ENCODE peak calls at places on chromosomes 7 and 10, in five cellular contexts. X, M, C, D and H are unnamed samples.

GRCh38 chr7:4794591-4795350 is 19.3 kb downstream of the AP5Z1 start:
- DNase-seq in M (peak), D (no peak), X (no peak), C (no peak), H (no peak)

GRCh38 chr7:55593172-55593514 is 20.8 kb upstream of the VOPP1 start:
- DNase-seq in D (no peak), X (no peak), C (no peak), M (no peak), H (no peak)

GRCh38 chr10:120428754-120429153 is 28.3 kb upstream of the PLPP4 start:
- DNase-seq in D (no peak), X (no peak), C (no peak), M (no peak), H (no peak)

GRCh38 chr10:121087688-121088087 is 236.5 kb downstream of the WDR11 start:
- DNase-seq in C (no peak), X (no peak), M (no peak), D (no peak), H (no peak)

GRCh38 chr10:100807241-100808050 is 62.1 kb downstream of the PAX2 start:
- DNase-seq in M (no peak), D (no peak), C (no peak), X (no peak), H (no peak)

GRCh38 chr10:73909716-73910115 is 1.2 kb upstream of the PLAU start:
- DNase-seq in X (no peak), M (no peak), C (no peak), D (no peak), H (no peak)

GRCh38 chr7:877312-878232 is 1.2 kb downstream of the GET4 start:
- DNase-seq in X (peak), D (no peak), M (no peak), C (peak), H (no peak)

GRCh38 chr7:138350701-138351357 is 109.2 kb upstream of the TRIM24 start:
- DNase-seq in M (no peak), C (no peak), D (no peak), X (no peak), H (no peak)

DNA sequence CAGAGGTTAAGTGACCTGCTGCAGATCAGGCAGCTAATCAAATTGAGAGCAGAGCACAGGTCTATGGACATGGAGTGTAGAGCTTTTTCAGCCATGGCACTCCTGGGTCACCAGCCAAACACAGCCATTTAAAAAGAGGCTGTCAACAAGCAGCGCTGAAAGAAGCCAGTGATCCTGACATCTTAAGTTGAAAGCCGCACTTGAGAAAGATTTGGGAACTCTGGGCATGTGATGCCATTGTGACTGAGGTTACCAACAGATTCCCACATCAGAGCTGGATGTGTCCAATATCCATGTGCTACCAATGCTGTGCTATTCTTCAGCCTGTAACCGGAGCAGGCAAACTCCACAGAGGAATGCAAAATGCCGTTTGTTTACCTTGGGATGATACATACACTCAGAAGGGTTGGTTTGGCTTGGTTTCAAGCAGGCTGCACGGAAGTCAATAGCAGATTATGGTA is 56.2 kb upstream of the ABLIM1 start:
- DNase-seq in X (no peak), C (peak), M (no peak), D (peak), H (no peak)
- H3K4me3 ChIP-seq in X (no peak), C (no peak), M (no peak), D (no peak), H (no peak)

GRCh38 chr10:44552716-44553115 is 167.8 kb upstream of the CXCL12 start:
- DNase-seq in D (no peak), C (no peak), X (no peak), M (no peak), H (no peak)
- TF ChIP-seq POLR2AphosphoS5 in D (no peak), C (no peak), X (no peak), M (no peak), H (no peak)

DNA sequence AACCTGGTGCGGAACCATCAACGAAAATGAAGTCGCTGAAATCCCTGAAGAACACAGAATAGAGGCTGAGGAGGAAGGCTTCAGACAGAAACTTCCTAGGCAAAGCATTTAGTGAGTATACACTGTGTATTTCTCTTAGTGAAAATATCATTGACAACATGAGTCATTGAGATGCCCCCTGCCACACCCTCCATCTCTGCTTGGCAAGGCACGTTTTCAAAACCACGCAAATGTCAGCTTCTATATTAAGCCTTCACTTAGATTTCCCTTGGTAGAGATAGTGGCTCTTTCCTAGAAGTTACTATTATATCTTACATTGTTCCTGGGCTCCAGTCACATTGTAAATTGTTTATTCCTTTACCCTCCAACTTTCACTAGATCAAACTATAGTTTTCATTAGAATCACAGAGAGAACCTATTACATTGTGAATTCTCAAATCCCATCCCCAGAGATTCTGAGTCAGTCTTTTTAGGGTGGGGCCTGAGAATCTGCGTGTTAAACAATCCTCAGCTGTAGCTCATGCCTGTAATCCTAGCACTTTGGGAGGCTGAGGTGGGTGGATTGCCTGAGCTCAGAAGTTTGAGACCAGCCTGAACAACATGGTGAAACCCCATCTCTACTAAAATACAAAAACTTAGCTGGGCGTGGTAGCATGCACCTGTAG is 4.6 kb upstream of the SKAP2 start:
- DNase-seq in X (no peak), M (no peak), D (no peak), C (no peak), H (no peak)
- H3K4me3 ChIP-seq in X (no peak), M (no peak), D (no peak), C (no peak), H (no peak)

GRCh38 chr10:131982185-131982756 is 548 bp upstream of the BNIP3 start:
- DNase-seq in M (no peak), C (no peak), D (no peak), X (no peak), H (peak)

GRCh38 chr10:131982796-131983195 is 1.1 kb upstream of the BNIP3 start:
- DNase-seq in M (no peak), C (no peak), D (peak), X (peak), H (no peak)

GRCh38 chr10:131980321-131980720 is 1.4 kb downstream of the BNIP3 start:
- DNase-seq in C (no peak), M (no peak), X (no peak), D (no peak), H (no peak)

GRCh38 chr10:131980757-131981428 is 830 bp downstream of the BNIP3 start:
- DNase-seq in X (peak), C (peak), M (peak), D (no peak), H (no peak)

GRCh38 chr10:131981429-131982184 is at the start of gene BNIP3:
- DNase-seq in M (peak), D (peak), X (peak), C (peak), H (peak)
- TF ChIP-seq POLR2AphosphoS5 in M (peak), D (peak), X (peak), C (peak), H (peak)

GRCh38 chr7:64908358-64908757 is 5.3 kb downstream of the ZNF273 start:
- DNase-seq in M (no peak), D (no peak), X (no peak), C (no peak), H (no peak)

GRCh38 chr7:64904008-64904407 is 935 bp downstream of the ZNF273 start:
- DNase-seq in M (no peak), D (no peak), C (no peak), X (no peak), H (no peak)

GRCh38 chr7:64905133-64905532 is 2.1 kb downstream of the ZNF273 start:
- DNase-seq in D (no peak), C (peak), M (no peak), X (no peak), H (no peak)

GRCh38 chr7:64905547-64905946 is 2.5 kb downstream of the ZNF273 start:
- DNase-seq in D (no peak), M (no peak), X (no peak), C (no peak), H (no peak)

GRCh38 chr7:64907641-64908326 is 4.7 kb downstream of the ZNF273 start:
- DNase-seq in X (no peak), D (no peak), C (peak), M (no peak), H (no peak)
- H3K4me3 ChIP-seq in X (no peak), D (no peak), C (no peak), M (no peak), H (no peak)

DNA sequence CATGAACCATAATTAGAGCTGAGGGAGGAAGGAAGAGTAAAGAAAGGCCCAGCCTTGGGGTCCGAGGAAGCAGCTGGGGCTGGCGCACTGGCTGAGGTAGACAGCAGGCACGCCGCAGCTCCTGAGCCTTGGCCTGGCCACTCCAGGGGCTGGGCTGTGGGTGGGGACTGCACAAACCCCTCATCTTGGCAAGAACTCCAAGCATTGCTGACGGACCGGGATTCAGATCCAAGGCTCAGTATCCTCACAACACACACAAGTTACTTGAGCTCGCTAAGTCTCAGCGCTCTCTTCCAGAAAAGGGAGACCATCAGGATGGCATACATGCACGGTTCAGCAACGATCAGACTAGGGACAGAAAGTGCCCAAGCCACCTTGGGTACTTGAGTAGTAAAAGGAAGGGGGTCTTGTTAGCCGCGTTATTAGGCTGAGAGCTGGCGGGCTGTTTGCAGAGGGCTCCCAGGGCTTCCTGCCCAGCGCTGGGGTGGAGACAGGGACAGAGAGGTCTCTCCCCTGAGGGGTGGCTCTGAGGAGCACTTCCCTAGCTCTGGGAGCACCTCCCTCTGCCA is 4.5 kb downstream of the TNS3 start:
- DNase-seq in X (no peak), D (no peak), C (no peak), M (no peak), H (no peak)
- TF ChIP-seq POLR2AphosphoS5 in X (no peak), D (no peak), C (no peak), M (no peak), H (no peak)

GRCh38 chr10:67818323-67818722 is 19.7 kb downstream of the DNAJC12 start:
- DNase-seq in X (no peak), C (peak), M (no peak), D (no peak), H (no peak)
- H3K4me3 ChIP-seq in X (no peak), C (no peak), M (no peak), D (no peak), H (no peak)